ENCODE peak calls at places on chromosomes 12 and 14, in five cellular contexts. K is WTC11, C is A549, M is K562, U is GM12878. X is an unnamed sample.
A peak's percentile ranks its signal among the peaks of the same experiment; 100 is the strongest.

GRCh38 chr14:58414845-58415244 is 12.5 kb downstream of the TIMM9 start:
- DNase-seq in C (no peak), K (no peak), U (no peak), M (peak; percentile 36), X (no peak)

GRCh38 chr12:15772405-15773018 is 16.7 kb downstream of the EPS8 start:
- DNase-seq in M (no peak), U (no peak), K (no peak), C (no peak), X (peak; percentile 19)

GRCh38 chr14:20631821-20632389 is 9.6 kb downstream of the OR6S1 start:
- DNase-seq in M (peak; percentile 70), C (peak; percentile 71), U (no peak), K (peak; percentile 64), X (peak; percentile 83)

GRCh38 chr12:120037851-120038250 is 48.8 kb downstream of the BICDL1 start:
- DNase-seq in M (no peak), C (no peak), U (no peak), K (no peak), X (no peak)

GRCh38 chr14:51547260-51547659 is 104.5 kb upstream of the FRMD6 start:
- DNase-seq in U (no peak), C (peak; percentile 55), K (no peak), M (no peak), X (no peak)

GRCh38 chr12:40672650-40673319 is 19.5 kb upstream of the CNTN1 start:
- DNase-seq in M (no peak), U (no peak), C (no peak), K (no peak), X (no peak)

GRCh38 chr14:75884198-75884611 is 97.6 kb downstream of the TGFB3 start:
- DNase-seq in K (no peak), U (no peak), C (no peak), M (no peak), X (no peak)

GRCh38 chr12:49535921-49536525 is 2.8 kb upstream of the KCNH3 start:
- DNase-seq in C (no peak), U (no peak), M (no peak), K (no peak), X (no peak)

GRCh38 chr12:113049976-113050742 is 6.4 kb upstream of the DTX1 start:
- DNase-seq in U (no peak), M (no peak), C (peak; percentile 63), K (peak; percentile 66), X (peak; percentile 29)

GRCh38 chr12:98955284-98955683 is 310.2 kb downstream of the APAF1 start:
- DNase-seq in M (peak; percentile 38), K (peak; percentile 36), U (no peak), C (peak; percentile 28), X (peak; percentile 21)
- TF ChIP-seq ESRRA in M (no peak), K (no peak), U (no peak), C (no peak), X (no peak)

GRCh38 chr14:33271216-33271615 is 332.5 kb downstream of the NPAS3 start:
- DNase-seq in U (no peak), C (no peak), K (no peak), M (no peak), X (no peak)
- TF ChIP-seq ESRRA in U (no peak), C (no peak), K (no peak), M (no peak), X (no peak)

GRCh38 chr14:89198544-89199329 is 218.3 kb downstream of the FOXN3 start:
- DNase-seq in M (no peak), C (no peak), U (no peak), K (no peak), X (no peak)

GRCh38 chr14:89190779-89191513 is 226.1 kb downstream of the FOXN3 start:
- DNase-seq in U (no peak), C (no peak), K (no peak), M (no peak), X (no peak)

GRCh38 chr14:89201645-89202044 is 215.4 kb downstream of the FOXN3 start:
- DNase-seq in U (peak; percentile 20), K (no peak), M (no peak), C (no peak), X (no peak)

GRCh38 chr14:89197623-89198022 is 219.4 kb downstream of the FOXN3 start:
- DNase-seq in K (no peak), U (no peak), M (no peak), C (no peak), X (no peak)

GRCh38 chr14:89196561-89196960 is 220.5 kb downstream of the FOXN3 start:
- DNase-seq in C (no peak), U (no peak), K (no peak), M (no peak), X (no peak)
- TF ChIP-seq ESRRA in C (no peak), U (no peak), K (no peak), M (no peak), X (no peak)

GRCh38 chr12:53399896-53400295 is 19.9 kb downstream of the SP1 start:
- DNase-seq in U (no peak), C (no peak), M (no peak), K (no peak), X (no peak)
- TF ChIP-seq ESRRA in U (no peak), C (no peak), M (no peak), K (no peak), X (no peak)

DNA sequence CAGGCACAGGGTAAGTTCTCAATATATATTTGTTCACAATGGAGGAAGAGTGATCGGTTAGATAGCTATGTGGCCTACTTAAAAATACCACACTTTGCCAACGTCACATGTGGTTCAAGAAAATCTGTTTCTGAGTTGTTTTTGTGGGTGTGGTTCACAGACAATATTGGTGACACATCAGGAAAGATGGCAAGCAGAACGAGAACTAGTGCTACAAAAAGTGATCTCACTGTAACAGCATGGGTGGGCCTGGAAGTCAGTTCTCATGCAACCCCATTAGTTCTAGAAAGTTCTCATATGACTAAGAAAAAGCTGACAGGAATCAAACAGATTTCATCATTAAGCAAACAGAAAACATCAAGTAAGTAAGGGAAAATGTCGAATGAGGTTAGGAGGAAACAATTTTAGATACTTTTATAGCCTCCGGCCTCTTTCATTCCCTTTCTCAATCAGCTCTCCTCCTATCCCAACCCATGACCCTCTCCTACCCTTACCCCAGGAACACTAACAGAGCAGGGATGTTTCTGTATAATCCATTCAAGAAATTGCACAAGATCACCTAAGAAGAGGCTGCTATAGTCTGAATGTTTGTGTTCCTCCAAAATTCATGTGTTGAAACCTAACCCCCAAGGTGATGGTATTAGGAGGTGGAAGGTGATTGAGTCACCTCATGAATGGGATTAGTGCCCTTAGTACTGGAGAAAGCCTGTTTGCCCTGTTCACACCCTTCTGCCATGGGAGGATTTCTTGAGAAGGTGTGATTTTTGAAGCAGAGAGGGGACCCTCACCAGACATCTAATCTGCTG is 15.5 kb upstream of the NTN4 start:
- DNase-seq in K (no peak), M (no peak), C (peak; percentile 89), U (no peak), X (no peak)
- TF ChIP-seq ESRRA in K (no peak), M (no peak), C (no peak), U (no peak), X (no peak)